ENCODE peak calls at places on chromosomes 6 and 20, in eight cellular contexts. One of them, this sample, is unnamed.

GRCh38 chr20:63093966-63094766 is 87.4 kb upstream of the BHLHE23 start:
- DNase-seq in transverse colon: peak; percentile 4
- DNase-seq in ascending aorta: no peak
- DNase-seq in stomach: no peak
- DNase-seq in PC-3: no peak
- DNase-seq in adrenal gland: no peak
- DNase-seq in A549: no peak
- DNase-seq in heart left ventricle: peak; percentile 14
- DNase-seq in this sample: peak; percentile 4

GRCh38 chr6:81769834-81770233 is 17.4 kb upstream of the TENT5A start:
- DNase-seq in PC-3: peak; percentile 81
- DNase-seq in stomach: no peak
- DNase-seq in transverse colon: no peak
- DNase-seq in heart left ventricle: no peak
- DNase-seq in ascending aorta: no peak
- DNase-seq in A549: no peak
- DNase-seq in adrenal gland: no peak
- DNase-seq in this sample: no peak

GRCh38 chr20:2658414-2659354 is 5.3 kb downstream of the IDH3B start:
- DNase-seq in heart left ventricle: no peak
- DNase-seq in A549: peak; percentile 52
- DNase-seq in adrenal gland: no peak
- DNase-seq in stomach: no peak
- DNase-seq in transverse colon: no peak
- DNase-seq in ascending aorta: no peak
- DNase-seq in PC-3: peak; percentile 36
- DNase-seq in this sample: no peak

GRCh38 chr20:23705895-23706294 is 17.1 kb upstream of the CST4 start:
- DNase-seq in stomach: no peak
- DNase-seq in transverse colon: no peak
- DNase-seq in heart left ventricle: no peak
- DNase-seq in A549: no peak
- DNase-seq in PC-3: no peak
- DNase-seq in adrenal gland: no peak
- DNase-seq in ascending aorta: no peak
- DNase-seq in this sample: no peak

GRCh38 chr6:145339089-145339488 is 396.2 kb downstream of the EPM2A start:
- DNase-seq in ascending aorta: no peak
- DNase-seq in adrenal gland: no peak
- DNase-seq in PC-3: peak; percentile 14
- DNase-seq in A549: no peak
- DNase-seq in transverse colon: no peak
- DNase-seq in heart left ventricle: no peak
- DNase-seq in stomach: no peak
- DNase-seq in this sample: no peak

GRCh38 chr6:42142118-42142835 is at the start of gene C6orf132:
- DNase-seq in transverse colon: peak; percentile 87
- DNase-seq in A549: no peak
- DNase-seq in heart left ventricle: no peak
- DNase-seq in ascending aorta: no peak
- DNase-seq in adrenal gland: peak; percentile 38
- DNase-seq in stomach: peak; percentile 91
- DNase-seq in PC-3: peak; percentile 77
- DNase-seq in this sample: peak; percentile 84

GRCh38 chr6:23145801-23146200 is 576.4 kb downstream of the HDGFL1 start:
- DNase-seq in A549: no peak
- DNase-seq in stomach: no peak
- DNase-seq in ascending aorta: no peak
- DNase-seq in PC-3: no peak
- DNase-seq in heart left ventricle: no peak
- DNase-seq in transverse colon: no peak
- DNase-seq in adrenal gland: no peak
- DNase-seq in this sample: no peak

GRCh38 chr6:53680489-53680888 is 14.9 kb upstream of the KLHL31 start:
- DNase-seq in transverse colon: no peak
- DNase-seq in heart left ventricle: no peak
- DNase-seq in PC-3: no peak
- DNase-seq in A549: no peak
- DNase-seq in ascending aorta: no peak
- DNase-seq in stomach: no peak
- DNase-seq in adrenal gland: no peak
- DNase-seq in this sample: no peak

GRCh38 chr6:40472354-40472753 is 114.8 kb downstream of the LRFN2 start:
- DNase-seq in heart left ventricle: no peak
- DNase-seq in ascending aorta: no peak
- DNase-seq in transverse colon: no peak
- DNase-seq in PC-3: no peak
- DNase-seq in stomach: no peak
- DNase-seq in adrenal gland: peak; percentile 20
- DNase-seq in A549: no peak
- DNase-seq in this sample: no peak

GRCh38 chr6:40476673-40477072 is 110.5 kb downstream of the LRFN2 start:
- DNase-seq in adrenal gland: no peak
- DNase-seq in heart left ventricle: no peak
- DNase-seq in PC-3: no peak
- DNase-seq in A549: no peak
- DNase-seq in stomach: no peak
- DNase-seq in ascending aorta: no peak
- DNase-seq in transverse colon: no peak
- DNase-seq in this sample: no peak

GRCh38 chr6:40477246-40478126 is 109.7 kb downstream of the LRFN2 start:
- DNase-seq in ascending aorta: no peak
- DNase-seq in A549: no peak
- DNase-seq in PC-3: no peak
- DNase-seq in adrenal gland: no peak
- DNase-seq in heart left ventricle: no peak
- DNase-seq in transverse colon: peak; percentile 15
- DNase-seq in stomach: no peak
- DNase-seq in this sample: no peak

GRCh38 chr6:40473026-40473425 is 114.1 kb downstream of the LRFN2 start:
- DNase-seq in adrenal gland: no peak
- DNase-seq in transverse colon: no peak
- DNase-seq in stomach: no peak
- DNase-seq in A549: no peak
- DNase-seq in PC-3: no peak
- DNase-seq in heart left ventricle: no peak
- DNase-seq in ascending aorta: no peak
- DNase-seq in this sample: no peak

DNA sequence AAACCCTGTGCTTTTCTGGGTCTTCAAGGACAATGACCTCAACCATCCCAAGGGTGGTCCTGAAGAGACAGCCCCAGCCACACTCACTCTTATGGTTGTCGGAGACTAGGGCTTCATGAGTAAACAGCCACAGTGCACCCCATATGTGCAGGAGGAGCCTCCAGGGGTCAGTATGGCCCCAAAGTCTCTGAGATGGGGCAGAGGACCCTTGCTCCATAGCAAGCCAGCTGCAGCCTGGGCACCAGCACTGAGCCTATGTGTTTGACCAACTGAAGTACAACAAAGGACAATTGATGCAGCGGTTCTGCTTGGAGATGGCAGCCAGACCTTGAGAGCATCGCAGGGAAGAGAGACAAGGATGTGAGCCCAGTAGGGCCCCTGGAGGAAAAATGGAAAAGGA is 112.2 kb downstream of the LRFN2 start:
- DNase-seq in adrenal gland: no peak
- DNase-seq in heart left ventricle: no peak
- DNase-seq in PC-3: no peak
- DNase-seq in stomach: no peak
- DNase-seq in A549: no peak
- DNase-seq in ascending aorta: no peak
- DNase-seq in transverse colon: no peak
- DNase-seq in this sample: no peak
- TF ChIP-seq CTCF in adrenal gland: no peak
- TF ChIP-seq CTCF in heart left ventricle: no peak
- TF ChIP-seq CTCF in PC-3: no peak
- TF ChIP-seq CTCF in stomach: no peak
- TF ChIP-seq CTCF in A549: no peak
- TF ChIP-seq CTCF in ascending aorta: no peak
- TF ChIP-seq CTCF in transverse colon: no peak
- TF ChIP-seq CTCF in this sample: no peak

GRCh38 chr20:36097751-36098151 is 56.8 kb upstream of the EPB41L1 start:
- DNase-seq in transverse colon: peak; percentile 40
- DNase-seq in PC-3: no peak
- DNase-seq in heart left ventricle: no peak
- DNase-seq in A549: no peak
- DNase-seq in adrenal gland: no peak
- DNase-seq in stomach: peak; percentile 53
- DNase-seq in ascending aorta: no peak
- DNase-seq in this sample: no peak
- H3K27ac ChIP-seq in transverse colon: peak overlapping the region; percentile 87
- H3K27ac ChIP-seq in PC-3: no peak overlapping the region
- H3K27ac ChIP-seq in heart left ventricle: peak overlapping the region; percentile 40
- H3K27ac ChIP-seq in A549: peak overlapping the region; percentile 70
- H3K27ac ChIP-seq in adrenal gland: peak overlapping the region; percentile 19
- H3K27ac ChIP-seq in stomach: peak overlapping the region; percentile 90
- H3K27ac ChIP-seq in ascending aorta: peak overlapping the region; percentile 40
- H3K27ac ChIP-seq in this sample: peak overlapping the region; percentile 83

GRCh38 chr20:10171864-10172751 is 46.5 kb upstream of the SNAP25 start:
- DNase-seq in ascending aorta: peak; percentile 15
- DNase-seq in stomach: peak; percentile 73
- DNase-seq in adrenal gland: peak; percentile 77
- DNase-seq in heart left ventricle: no peak
- DNase-seq in A549: peak; percentile 89
- DNase-seq in transverse colon: peak; percentile 22
- DNase-seq in PC-3: peak; percentile 60
- DNase-seq in this sample: peak; percentile 63
- TF ChIP-seq CTCF in ascending aorta: no peak
- TF ChIP-seq CTCF in stomach: no peak
- TF ChIP-seq CTCF in adrenal gland: no peak
- TF ChIP-seq CTCF in heart left ventricle: no peak
- TF ChIP-seq CTCF in A549: peak; percentile 20
- TF ChIP-seq CTCF in transverse colon: no peak
- TF ChIP-seq CTCF in PC-3: no peak
- TF ChIP-seq CTCF in this sample: no peak

GRCh38 chr6:35722121-35722761 is 14.6 kb upstream of the ARMC12 start:
- DNase-seq in A549: no peak
- DNase-seq in transverse colon: peak; percentile 70
- DNase-seq in heart left ventricle: no peak
- DNase-seq in stomach: peak; percentile 82
- DNase-seq in PC-3: no peak
- DNase-seq in adrenal gland: peak; percentile 73
- DNase-seq in ascending aorta: no peak
- DNase-seq in this sample: peak; percentile 70
- H3K27ac ChIP-seq in A549: no peak overlapping the region
- H3K27ac ChIP-seq in transverse colon: peak overlapping the region; percentile 100
- H3K27ac ChIP-seq in heart left ventricle: no peak overlapping the region
- H3K27ac ChIP-seq in stomach: peak overlapping the region; percentile 100
- H3K27ac ChIP-seq in PC-3: no peak overlapping the region
- H3K27ac ChIP-seq in adrenal gland: peak overlapping the region; percentile 65
- H3K27ac ChIP-seq in ascending aorta: peak overlapping the region; percentile 22
- H3K27ac ChIP-seq in this sample: peak overlapping the region; percentile 1

DNA sequence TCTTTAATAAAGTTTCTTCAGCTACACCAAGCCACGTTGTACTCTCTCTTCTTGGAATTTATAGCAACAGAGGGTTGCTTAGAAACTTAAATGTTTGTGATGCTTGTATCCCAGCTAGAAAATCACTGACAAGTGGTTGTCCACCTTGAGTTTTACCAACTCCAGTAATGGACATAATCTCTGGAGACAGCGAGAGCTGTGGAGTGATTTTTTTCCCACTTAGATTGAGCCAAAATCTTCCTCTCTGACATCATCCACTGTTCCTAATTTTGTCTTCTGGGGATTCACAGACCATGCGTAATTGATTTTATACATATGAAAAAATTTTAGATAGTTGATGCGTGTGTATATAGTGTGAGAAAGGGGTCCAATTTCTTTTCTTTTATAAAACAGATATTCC is 8.0 kb downstream of the ECT2L start:
- DNase-seq in ascending aorta: no peak
- DNase-seq in adrenal gland: no peak
- DNase-seq in PC-3: no peak
- DNase-seq in heart left ventricle: no peak
- DNase-seq in stomach: no peak
- DNase-seq in transverse colon: no peak
- DNase-seq in A549: no peak
- DNase-seq in this sample: no peak
- TF ChIP-seq CTCF in ascending aorta: no peak
- TF ChIP-seq CTCF in adrenal gland: no peak
- TF ChIP-seq CTCF in PC-3: no peak
- TF ChIP-seq CTCF in heart left ventricle: no peak
- TF ChIP-seq CTCF in stomach: no peak
- TF ChIP-seq CTCF in transverse colon: no peak
- TF ChIP-seq CTCF in A549: no peak
- TF ChIP-seq CTCF in this sample: no peak

DNA sequence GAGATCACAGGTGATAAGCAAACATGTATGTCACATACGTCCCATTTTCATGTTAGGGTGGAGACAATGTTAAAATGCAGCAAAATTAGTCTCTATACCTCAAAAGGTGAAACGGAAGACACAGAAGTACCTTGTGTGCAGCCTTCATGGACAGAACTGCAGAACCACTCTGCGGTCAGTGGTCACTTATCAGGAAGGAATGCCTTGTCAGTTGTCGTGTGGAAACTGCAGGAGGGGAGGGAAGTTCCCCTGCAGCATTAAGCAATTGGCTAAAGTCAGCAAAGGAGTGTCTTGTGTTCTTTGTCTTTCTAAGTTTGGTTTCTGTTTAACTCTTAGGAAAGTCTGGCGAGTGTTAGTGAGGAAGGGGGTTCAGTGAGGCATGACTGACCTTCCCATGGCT is 6.5 kb upstream of the GABRR2 start:
- DNase-seq in PC-3: no peak
- DNase-seq in transverse colon: no peak
- DNase-seq in stomach: no peak
- DNase-seq in heart left ventricle: no peak
- DNase-seq in adrenal gland: no peak
- DNase-seq in A549: no peak
- DNase-seq in ascending aorta: no peak
- DNase-seq in this sample: no peak
- H3K27ac ChIP-seq in PC-3: no peak overlapping the region
- H3K27ac ChIP-seq in transverse colon: no peak overlapping the region
- H3K27ac ChIP-seq in stomach: no peak overlapping the region
- H3K27ac ChIP-seq in heart left ventricle: no peak overlapping the region
- H3K27ac ChIP-seq in adrenal gland: no peak overlapping the region
- H3K27ac ChIP-seq in A549: no peak overlapping the region
- H3K27ac ChIP-seq in ascending aorta: no peak overlapping the region
- H3K27ac ChIP-seq in this sample: no peak overlapping the region

GRCh38 chr6:15515660-15516375 is 147.0 kb downstream of the DTNBP1 start:
- DNase-seq in heart left ventricle: no peak
- DNase-seq in stomach: no peak
- DNase-seq in adrenal gland: no peak
- DNase-seq in transverse colon: no peak
- DNase-seq in ascending aorta: no peak
- DNase-seq in PC-3: no peak
- DNase-seq in A549: no peak
- DNase-seq in this sample: no peak
- TF ChIP-seq CTCF in heart left ventricle: no peak
- TF ChIP-seq CTCF in stomach: no peak
- TF ChIP-seq CTCF in adrenal gland: no peak
- TF ChIP-seq CTCF in transverse colon: no peak
- TF ChIP-seq CTCF in ascending aorta: no peak
- TF ChIP-seq CTCF in PC-3: no peak
- TF ChIP-seq CTCF in A549: no peak
- TF ChIP-seq CTCF in this sample: no peak

GRCh38 chr6:894274-894673 is 201.3 kb upstream of the EXOC2 start:
- DNase-seq in heart left ventricle: no peak
- DNase-seq in PC-3: no peak
- DNase-seq in A549: no peak
- DNase-seq in stomach: no peak
- DNase-seq in ascending aorta: no peak
- DNase-seq in adrenal gland: no peak
- DNase-seq in transverse colon: no peak
- DNase-seq in this sample: no peak
- H3K27ac ChIP-seq in heart left ventricle: no peak overlapping the region
- H3K27ac ChIP-seq in PC-3: no peak overlapping the region
- H3K27ac ChIP-seq in A549: no peak overlapping the region
- H3K27ac ChIP-seq in stomach: no peak overlapping the region
- H3K27ac ChIP-seq in ascending aorta: no peak overlapping the region
- H3K27ac ChIP-seq in adrenal gland: no peak overlapping the region
- H3K27ac ChIP-seq in transverse colon: no peak overlapping the region
- H3K27ac ChIP-seq in this sample: no peak overlapping the region